ENCODE peak calls at places on chromosomes 7 and 10, in seven cellular contexts. B is A172, A is AG10803, V is LNCaP clone FGC, I is T-helper 9 cell, F is IMR-90, C is EL. X is an unnamed sample.

GRCh38 chr10:33139191-33139646 is 181.2 kb upstream of the ITGB1 start:
- DNase-seq in V (no peak), A (no peak), F (no peak), I (peak), B (no peak), C (no peak), X (no peak)

GRCh38 chr10:30542001-30542861 is 87.3 kb downstream of the LYZL2 start:
- DNase-seq in A (no peak), C (no peak), B (no peak), V (peak), I (no peak), F (no peak), X (peak)

GRCh38 chr10:93319096-93319495 is 163.0 kb downstream of the MYOF start:
- DNase-seq in F (no peak), V (no peak), I (no peak), B (no peak), C (no peak), A (no peak), X (no peak)

GRCh38 chr7:1667566-1668485 is 2.3 kb upstream of the ELFN1 start:
- DNase-seq in V (no peak), I (no peak), F (no peak), C (no peak), B (no peak), A (no peak), X (no peak)

GRCh38 chr10:119189811-119190282 is 11.2 kb upstream of the PRDX3 start:
- DNase-seq in C (peak), F (peak), B (peak), A (no peak), V (no peak), I (no peak), X (peak)

GRCh38 chr7:142338633-142339501 is 81.0 kb upstream of the PRSS58 start:
- DNase-seq in I (no peak), F (peak), C (peak), V (peak), A (no peak), B (peak), X (peak)

GRCh38 chr10:88791924-88792323 is 10.6 kb upstream of the LIPM start:
- DNase-seq in F (peak), C (peak), B (peak), A (peak), V (no peak), I (no peak), X (peak)

GRCh38 chr7:98400538-98401427 is at the start of gene BAIAP2L1:
- DNase-seq in V (peak), F (peak), A (peak), B (peak), C (peak), I (peak), X (peak)

GRCh38 chr10:110471566-110472139 is 26.1 kb upstream of the DUSP5 start:
- DNase-seq in I (no peak), B (no peak), F (peak), V (no peak), C (peak), A (peak), X (peak)

GRCh38 chr7:100176096-100176835 is 915 bp downstream of the GPC2 start:
- DNase-seq in C (no peak), F (no peak), B (no peak), V (no peak), I (no peak), A (no peak), X (no peak)

GRCh38 chr7:135162382-135163001 is 8.0 kb downstream of the CYREN start:
- DNase-seq in F (no peak), V (no peak), A (no peak), C (no peak), I (no peak), B (no peak), X (no peak)

GRCh38 chr10:4650109-4650508 is 175.9 kb upstream of the AKR1E2 start:
- DNase-seq in V (no peak), F (peak), I (no peak), C (no peak), A (peak), B (no peak), X (peak)

GRCh38 chr7:147595076-147595475 is 995.5 kb upstream of the C7orf33 start:
- DNase-seq in F (no peak), V (no peak), A (peak), C (peak), B (peak), I (no peak), X (no peak)